ENCODE peak calls at places on chromosomes 5 and 9, in nine cellular contexts. D is A549, N is psoas muscle, F is uterus, S is pancreas, T is nephron progenitor cell, V is K562, A is endothelial cell, W is DND-41. K is an unnamed sample.

GRCh38 chr5:79858097-79858723 is 132.9 kb downstream of the MTX3 start:
- DNase-seq in N (peak), W (peak), V (peak), F (peak), D (peak), T (peak), A (peak), S (peak), K (peak)

GRCh38 chr9:127973169-127974001 is 7.4 kb downstream of the EEIG1 start:
- DNase-seq in D (no peak), F (no peak), W (no peak), T (no peak), S (peak), A (no peak), V (no peak), N (peak), K (no peak)

GRCh38 chr9:7234144-7234543 is 476.4 kb downstream of the KDM4C start:
- DNase-seq in W (peak), T (peak), D (peak), A (peak), S (no peak), F (no peak), N (no peak), V (peak), K (peak)

GRCh38 chr9:111271481-111272080 is 58.4 kb downstream of the OR2K2 start:
- DNase-seq in S (no peak), T (no peak), W (no peak), V (no peak), A (no peak), N (no peak), D (no peak), F (no peak), K (no peak)

GRCh38 chr5:1351156-1351555 is 6.3 kb upstream of the CLPTM1L start:
- DNase-seq in N (no peak), T (no peak), W (no peak), A (no peak), D (no peak), S (no peak), V (no peak), F (no peak), K (no peak)

GRCh38 chr5:80181618-80182211 is 74.1 kb downstream of the SERINC5 start:
- DNase-seq in A (no peak), S (peak), N (no peak), D (peak), T (no peak), W (peak), F (no peak), V (no peak), K (peak)

GRCh38 chr5:28404363-28405071 is 1366.1 kb upstream of the CDH9 start:
- DNase-seq in A (no peak), S (peak), T (no peak), V (no peak), N (peak), F (no peak), D (no peak), W (no peak), K (no peak)

GRCh38 chr9:97387936-97388684 is 23.8 kb upstream of the TDRD7 start:
- DNase-seq in A (no peak), W (no peak), D (no peak), V (no peak), S (no peak), F (no peak), N (no peak), T (no peak), K (no peak)

GRCh38 chr9:84512493-84512892 is 157.0 kb upstream of the NTRK2 start:
- DNase-seq in W (no peak), A (no peak), D (no peak), T (no peak), V (no peak), S (no peak), F (no peak), N (no peak), K (no peak)

GRCh38 chr9:134585746-134586706 is 55.6 kb upstream of the COL5A1 start:
- DNase-seq in N (no peak), T (no peak), F (no peak), V (no peak), D (peak), W (no peak), A (no peak), S (no peak), K (no peak)
- TF ChIP-seq CTCF in N (no peak), T (no peak), F (no peak), V (no peak), D (no peak), W (no peak), A (no peak), S (no peak), K (no peak)

GRCh38 chr5:170781946-170782345 is 1.6 kb upstream of the GABRP start:
- DNase-seq in S (no peak), F (no peak), D (no peak), W (no peak), T (no peak), V (no peak), N (no peak), A (no peak), K (no peak)
- TF ChIP-seq CTCF in S (no peak), F (no peak), D (no peak), W (no peak), T (no peak), V (no peak), N (no peak), A (no peak), K (no peak)

GRCh38 chr9:38068616-38068865 is 486 bp downstream of the SHB start:
- DNase-seq in D (no peak), S (no peak), N (no peak), W (peak), T (peak), A (no peak), V (peak), F (peak), K (peak)
- TF ChIP-seq CTCF in D (peak), S (no peak), N (peak), W (peak), T (no peak), A (no peak), V (peak), F (peak), K (no peak)

DNA sequence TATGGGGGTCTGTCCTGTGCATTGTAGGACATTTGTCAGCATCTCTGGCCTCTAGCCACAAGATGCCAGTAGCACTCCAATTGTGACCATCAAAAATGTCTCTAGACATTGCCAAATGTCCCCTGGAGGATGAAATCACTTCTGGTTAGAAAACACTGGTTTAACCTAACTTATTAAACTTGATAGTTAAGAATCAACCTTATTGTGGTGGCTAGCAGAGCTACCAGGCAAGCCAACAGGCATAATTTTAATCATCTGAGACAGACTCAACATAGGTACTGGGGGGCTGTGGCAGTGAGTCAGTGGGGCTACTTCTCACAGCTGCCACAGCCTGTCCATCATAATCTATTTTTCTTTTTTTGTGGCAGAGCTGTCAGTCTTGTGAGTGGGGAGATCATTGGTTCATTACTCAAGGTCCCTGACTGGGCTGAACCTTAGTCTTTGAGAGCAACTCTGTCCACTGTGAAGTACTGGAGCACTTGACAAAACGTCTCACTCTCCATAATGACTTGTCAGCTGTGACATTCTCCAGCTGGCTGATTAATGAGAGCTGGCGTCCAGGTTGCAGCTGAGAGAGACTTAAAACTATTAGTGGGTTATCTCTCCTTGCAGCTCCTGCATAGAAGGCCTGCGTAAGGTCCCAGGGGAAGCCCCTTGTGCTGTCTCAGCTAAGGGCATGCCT is 107.9 kb downstream of the DCP2 start:
- DNase-seq in A (no peak), N (no peak), W (no peak), T (no peak), F (no peak), S (no peak), V (no peak), D (no peak), K (no peak)
- TF ChIP-seq CTCF in A (no peak), N (no peak), W (no peak), T (no peak), F (no peak), S (no peak), V (no peak), D (no peak), K (no peak)

GRCh38 chr9:135476981-135477380 is 2.6 kb upstream of the PPP1R26 start:
- DNase-seq in W (no peak), T (no peak), A (no peak), D (no peak), N (no peak), V (no peak), F (no peak), S (no peak), K (no peak)

GRCh38 chr9:135476561-135476960 is 3.0 kb upstream of the PPP1R26 start:
- DNase-seq in T (no peak), D (no peak), N (no peak), W (no peak), S (no peak), A (no peak), F (no peak), V (no peak), K (no peak)

GRCh38 chr9:135471751-135472640 is 7.6 kb upstream of the PPP1R26 start:
- DNase-seq in N (no peak), T (peak), V (no peak), A (no peak), W (no peak), S (no peak), D (no peak), F (no peak), K (no peak)

GRCh38 chr9:135473972-135474543 is 5.5 kb upstream of the PPP1R26 start:
- DNase-seq in F (no peak), T (no peak), S (no peak), V (no peak), D (no peak), N (no peak), A (no peak), W (no peak), K (no peak)

GRCh38 chr9:135474915-135475314 is 4.7 kb upstream of the PPP1R26 start:
- DNase-seq in V (peak), A (peak), W (no peak), T (peak), S (no peak), N (no peak), F (no peak), D (peak), K (peak)
- TF ChIP-seq CTCF in V (peak), A (peak), W (peak), T (peak), S (no peak), N (no peak), F (no peak), D (peak), K (peak)

DNA sequence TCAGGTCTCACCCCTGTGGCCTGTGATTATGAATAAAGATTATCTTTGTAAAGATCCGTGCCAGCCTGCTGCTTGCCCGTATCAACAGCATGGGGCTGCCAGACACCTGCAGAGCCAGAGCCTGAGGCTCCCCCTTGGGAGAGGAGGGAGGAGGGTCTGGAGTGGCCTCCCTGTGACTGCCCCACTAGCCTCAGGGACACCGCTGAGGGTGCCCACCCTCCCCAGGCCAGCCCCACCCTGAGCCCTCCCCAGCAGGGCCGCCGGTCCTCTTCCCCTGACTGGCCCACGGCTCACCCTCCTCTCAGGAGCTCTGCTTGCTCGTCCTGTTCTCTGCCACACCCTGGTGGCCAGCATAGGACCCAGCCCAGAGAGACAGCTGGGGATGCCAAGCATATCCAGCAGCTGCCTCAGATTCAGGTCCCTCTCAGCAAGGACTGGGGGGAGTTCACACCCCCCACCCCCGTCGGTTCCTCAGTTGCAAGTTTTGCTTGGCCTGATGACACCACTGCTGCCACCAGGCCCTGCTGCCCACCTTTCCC is 1.9 kb downstream of the SSNA1 start:
- DNase-seq in S (peak), A (no peak), D (no peak), N (no peak), T (no peak), W (no peak), V (no peak), F (no peak), K (no peak)
- TF ChIP-seq CTCF in S (no peak), A (no peak), D (no peak), N (no peak), T (no peak), W (peak), V (peak), F (no peak), K (no peak)

DNA sequence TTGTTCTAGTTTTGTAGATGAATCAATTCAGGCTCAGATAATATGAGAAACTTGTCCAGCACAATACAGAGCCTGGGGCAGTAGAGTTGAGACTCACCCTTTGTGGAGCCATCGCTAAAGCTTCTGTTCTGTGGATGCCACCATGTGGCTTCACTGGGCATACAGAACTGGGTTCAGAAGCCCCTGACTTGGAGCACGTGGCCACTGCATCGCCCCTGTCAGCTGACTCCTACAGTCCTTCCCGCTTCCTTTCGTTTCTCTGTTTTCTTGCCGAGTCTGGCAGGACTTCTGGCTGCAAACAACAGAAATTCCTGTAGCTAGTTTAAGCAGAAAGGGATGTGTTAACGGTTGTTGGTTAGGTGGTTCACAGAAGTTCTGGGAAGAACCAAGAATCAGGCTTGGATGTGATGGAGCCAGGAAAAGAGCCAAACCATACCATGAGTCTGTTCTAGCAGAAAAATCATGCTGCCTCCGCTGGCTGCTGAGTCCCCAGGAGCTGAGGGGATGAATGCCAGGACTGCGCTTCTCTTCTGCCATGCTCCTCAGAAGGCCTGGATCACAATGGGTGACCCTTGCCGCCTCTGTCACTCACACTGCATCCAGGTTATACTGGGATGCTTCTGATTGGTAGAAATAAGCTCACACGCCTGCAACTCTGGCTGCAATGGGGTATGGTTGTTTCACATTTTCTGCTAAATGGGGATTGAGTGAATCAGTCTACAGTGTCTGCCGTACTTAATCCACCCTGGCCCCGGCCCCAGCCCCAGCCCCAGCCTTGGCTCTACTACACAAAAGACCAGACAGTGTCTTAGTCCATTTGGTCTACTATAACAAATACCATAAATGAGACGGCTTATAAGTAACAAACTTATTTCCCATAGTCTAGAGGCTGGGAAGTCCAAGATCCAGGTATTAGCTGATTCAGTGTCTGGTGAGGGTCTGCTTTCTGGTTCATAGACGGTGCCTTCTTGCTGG is 262.5 kb downstream of the GOLPH3 start:
- DNase-seq in D (no peak), W (no peak), V (no peak), A (no peak), F (no peak), T (no peak), S (no peak), N (no peak), K (no peak)
- TF ChIP-seq CTCF in D (no peak), W (no peak), V (no peak), A (no peak), F (no peak), T (no peak), S (no peak), N (no peak), K (no peak)

DNA sequence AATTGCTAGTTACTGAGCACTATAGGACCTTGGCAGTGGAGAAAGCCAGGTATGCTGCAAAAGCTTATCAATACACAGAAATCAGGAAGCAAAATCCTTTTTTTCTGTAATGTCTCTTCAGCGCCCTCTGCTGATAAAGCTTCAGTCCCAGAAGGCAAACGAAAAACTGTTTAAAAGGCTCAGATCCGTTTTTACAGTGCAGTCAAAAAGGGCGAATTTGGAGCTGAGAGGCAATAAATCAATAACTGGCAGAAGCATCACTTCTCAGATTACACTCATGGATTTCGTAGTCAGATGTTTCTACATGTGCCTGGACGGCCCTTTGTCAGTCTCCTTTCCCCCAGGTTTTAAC is 1.1 kb upstream of the MAN2A1 start:
- DNase-seq in D (no peak), W (no peak), F (no peak), T (no peak), V (peak), A (peak), S (no peak), N (no peak), K (peak)
- TF ChIP-seq CTCF in D (peak), W (peak), F (no peak), T (peak), V (peak), A (peak), S (no peak), N (peak), K (peak)

DNA sequence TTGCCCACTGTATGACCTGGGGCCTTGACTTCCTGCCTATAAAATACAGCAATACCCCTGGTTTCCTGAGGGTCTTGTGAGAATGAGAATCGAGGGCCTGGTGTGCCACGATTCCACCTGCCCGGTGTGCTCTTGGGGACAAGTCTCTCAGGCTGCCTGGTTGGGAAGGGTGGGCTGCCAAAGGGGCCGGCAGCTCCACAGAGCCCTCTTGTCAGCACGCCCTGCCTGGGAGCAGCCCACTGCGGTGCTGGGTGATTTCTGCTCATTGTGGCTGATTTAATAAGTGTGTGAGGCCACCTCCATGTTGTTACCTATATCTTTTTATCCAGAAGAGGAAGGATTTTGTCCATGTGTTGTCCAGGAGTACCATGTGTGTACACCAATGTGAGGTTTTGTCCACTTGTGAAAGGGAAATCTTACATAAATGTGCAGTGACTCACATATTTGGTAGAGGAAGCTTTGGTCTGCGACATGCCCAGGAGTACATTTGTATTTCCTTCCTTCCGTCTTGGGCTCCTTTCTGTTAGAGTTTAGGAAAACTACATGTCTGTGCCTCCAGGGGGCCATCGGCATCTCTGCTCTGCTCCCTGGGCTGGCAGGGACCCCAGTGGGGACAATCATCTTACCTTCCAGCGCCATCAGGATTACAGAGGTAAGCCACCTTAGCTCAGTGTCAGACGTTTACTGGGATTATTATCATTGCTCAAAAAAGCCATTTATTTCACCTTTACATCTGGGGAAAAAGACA is 108.6 kb downstream of the PHF2 start:
- DNase-seq in V (peak), S (no peak), N (no peak), F (no peak), T (no peak), A (no peak), W (no peak), D (no peak), K (no peak)
- TF ChIP-seq CTCF in V (peak), S (no peak), N (no peak), F (no peak), T (peak), A (no peak), W (no peak), D (no peak), K (no peak)

K was measured in activated CD8-positive, alpha-beta T cell treated with anti-CD3 and anti-CD28 coated beads for 36 hours.